ENCODE peak calls at places on chromosomes 11 and 22, in eight cellular contexts. G, A, Y, V, M, Q, N and U are unnamed samples.

GRCh38 chr11:124179311-124179710 is 3.8 kb upstream of the OR10D3 start:
- DNase-seq in V (no peak), Q (no peak), M (no peak), N (no peak), A (no peak), Y (no peak), G (no peak), U (no peak)

GRCh38 chr11:102306048-102306575 is 11.2 kb upstream of the BIRC3 start:
- DNase-seq in N (no peak), Y (no peak), G (peak), V (no peak), Q (no peak), A (no peak), M (no peak), U (no peak)

GRCh38 chr11:133619397-133619796 is 87.1 kb upstream of the OPCML start:
- DNase-seq in Y (no peak), M (no peak), A (peak), N (no peak), V (no peak), G (no peak), Q (peak), U (peak)

GRCh38 chr11:90594658-90595057 is 371.8 kb upstream of the CHORDC1 start:
- DNase-seq in Q (no peak), V (no peak), M (no peak), G (no peak), N (no peak), A (no peak), Y (no peak), U (no peak)

GRCh38 chr11:16410479-16410878 is 54.1 kb upstream of the SOX6 start:
- DNase-seq in A (no peak), M (no peak), N (peak), Q (no peak), G (no peak), Y (no peak), V (no peak), U (no peak)

GRCh38 chr22:29480512-29481264 is 670 bp downstream of the NEFH start:
- DNase-seq in A (peak), Y (no peak), M (peak), G (no peak), V (peak), N (no peak), Q (peak), U (peak)

GRCh38 chr11:26229270-26229669 is 102.7 kb upstream of the ANO3 start:
- DNase-seq in Y (no peak), G (no peak), Q (no peak), M (peak), V (peak), N (no peak), A (no peak), U (no peak)

GRCh38 chr11:1771273-1771672 is 7.5 kb upstream of the CTSD start:
- DNase-seq in G (no peak), N (peak), V (no peak), A (no peak), Y (no peak), M (no peak), Q (no peak), U (no peak)

GRCh38 chr11:113162590-113162961 is 151.8 kb upstream of the TTC12 start:
- DNase-seq in N (no peak), G (no peak), Q (no peak), M (peak), Y (peak), A (no peak), V (no peak), U (no peak)

GRCh38 chr22:29470159-29470855 is 9.7 kb upstream of the NEFH start:
- DNase-seq in M (peak), A (peak), V (no peak), Q (peak), N (no peak), Y (peak), G (peak), U (peak)

GRCh38 chr22:49564666-49565515 is 262.8 kb downstream of the BRD1 start:
- DNase-seq in Q (peak), G (no peak), A (no peak), V (no peak), N (peak), Y (no peak), M (no peak), U (peak)

GRCh38 chr11:67520856-67521824 is 2.1 kb downstream of the CABP2 start:
- DNase-seq in A (no peak), Y (no peak), M (no peak), N (no peak), V (no peak), Q (no peak), G (no peak), U (peak)

GRCh38 chr11:108609681-108610080 is 16.1 kb upstream of the EXPH5 start:
- DNase-seq in N (no peak), G (no peak), A (no peak), V (no peak), Q (no peak), M (peak), Y (no peak), U (no peak)

GRCh38 chr22:44485494-44485893 is 12.5 kb downstream of the RTL6 start:
- DNase-seq in Y (no peak), N (no peak), G (no peak), Q (no peak), V (no peak), M (no peak), A (no peak), U (no peak)

GRCh38 chr11:45880772-45881570 is 4.5 kb upstream of the MAPK8IP1 start:
- DNase-seq in M (peak), V (no peak), Y (no peak), N (no peak), A (no peak), Q (no peak), G (no peak), U (no peak)

GRCh38 chr11:35907648-35908431 is 36.0 kb upstream of the LDLRAD3 start:
- DNase-seq in Y (no peak), V (peak), M (peak), Q (no peak), G (no peak), A (no peak), N (peak), U (no peak)

GRCh38 chr11:113773416-113774173 is at the start of gene ZW10:
- DNase-seq in N (peak), V (peak), G (peak), M (peak), Q (peak), Y (peak), A (peak), U (peak)

GRCh38 chr22:19971276-19972124 is 29.9 kb upstream of the TXNRD2 start:
- DNase-seq in A (no peak), M (no peak), Q (no peak), G (no peak), N (no peak), Y (no peak), V (no peak), U (no peak)

GRCh38 chr22:28884754-28885375 is 1.5 kb downstream of the ZNRF3 start:
- DNase-seq in N (no peak), V (no peak), Q (no peak), A (peak), Y (no peak), G (peak), M (no peak), U (no peak)

GRCh38 chr11:46352063-46352841 is 5.0 kb downstream of the DGKZ start:
- DNase-seq in V (no peak), N (peak), Q (peak), A (peak), G (no peak), M (no peak), Y (peak), U (peak)

GRCh38 chr11:70103256-70103975 is 25.3 kb downstream of the ANO1 start:
- DNase-seq in Y (no peak), V (no peak), A (peak), M (no peak), Q (no peak), G (no peak), N (no peak), U (no peak)

GRCh38 chr11:111066861-111067260 is 178.7 kb upstream of the POU2AF2 start:
- DNase-seq in A (no peak), Y (no peak), Q (no peak), M (peak), N (no peak), G (no peak), V (no peak), U (no peak)

GRCh38 chr11:35615911-35616900 is 2.1 kb upstream of the FJX1 start:
- DNase-seq in Y (no peak), M (peak), A (peak), G (no peak), Q (no peak), N (no peak), V (peak), U (peak)

GRCh38 chr11:132908017-132908810 is 624.1 kb downstream of the OPCML start:
- DNase-seq in V (no peak), Q (no peak), M (no peak), Y (no peak), N (no peak), A (no peak), G (no peak), U (no peak)

GRCh38 chr11:82225930-82226329 is 507.7 kb downstream of the FAM181B start:
- DNase-seq in V (no peak), A (peak), Y (no peak), M (no peak), G (no peak), Q (no peak), N (no peak), U (peak)

GRCh38 chr22:23696326-23696851 is 5.6 kb downstream of the RGL4 start:
- DNase-seq in M (peak), Y (no peak), Q (no peak), V (no peak), A (no peak), N (no peak), G (no peak), U (peak)

GRCh38 chr11:118924591-118925585 is 838 bp downstream of the BCL9L start:
- DNase-seq in Q (peak), A (peak), Y (peak), M (no peak), G (peak), V (no peak), N (peak), U (peak)

GRCh38 chr11:11977206-11977938 is 31.1 kb downstream of the DKK3 start:
- DNase-seq in Y (peak), N (peak), G (no peak), V (peak), Q (peak), M (peak), A (no peak), U (peak)

GRCh38 chr11:63520606-63521170 is 14.8 kb downstream of the LGALS12 start:
- DNase-seq in Y (no peak), M (no peak), V (no peak), N (no peak), G (no peak), A (no peak), Q (no peak), U (no peak)

GRCh38 chr11:125743681-125744080 is 2.4 kb upstream of the PATE1 start:
- DNase-seq in Q (no peak), V (no peak), M (no peak), Y (no peak), A (no peak), N (no peak), G (no peak), U (no peak)

GRCh38 chr11:47488111-47488510 is 39.2 kb upstream of the RAPSN start:
- DNase-seq in M (no peak), Y (no peak), A (no peak), N (no peak), Q (no peak), G (no peak), V (no peak), U (no peak)

GRCh38 chr11:116653206-116653605 is 119.6 kb downstream of the BUD13 start:
- DNase-seq in Y (no peak), N (no peak), A (no peak), G (no peak), V (no peak), Q (no peak), M (no peak), U (no peak)

GRCh38 chr11:22454461-22454860 is 116.3 kb downstream of the SLC17A6 start:
- DNase-seq in M (no peak), Y (no peak), V (no peak), G (no peak), A (no peak), Q (no peak), N (no peak), U (no peak)
- H3K4me3 ChIP-seq in M (no peak), Y (no peak), V (no peak), G (no peak), A (no peak), Q (no peak), N (no peak), U (no peak)

DNA sequence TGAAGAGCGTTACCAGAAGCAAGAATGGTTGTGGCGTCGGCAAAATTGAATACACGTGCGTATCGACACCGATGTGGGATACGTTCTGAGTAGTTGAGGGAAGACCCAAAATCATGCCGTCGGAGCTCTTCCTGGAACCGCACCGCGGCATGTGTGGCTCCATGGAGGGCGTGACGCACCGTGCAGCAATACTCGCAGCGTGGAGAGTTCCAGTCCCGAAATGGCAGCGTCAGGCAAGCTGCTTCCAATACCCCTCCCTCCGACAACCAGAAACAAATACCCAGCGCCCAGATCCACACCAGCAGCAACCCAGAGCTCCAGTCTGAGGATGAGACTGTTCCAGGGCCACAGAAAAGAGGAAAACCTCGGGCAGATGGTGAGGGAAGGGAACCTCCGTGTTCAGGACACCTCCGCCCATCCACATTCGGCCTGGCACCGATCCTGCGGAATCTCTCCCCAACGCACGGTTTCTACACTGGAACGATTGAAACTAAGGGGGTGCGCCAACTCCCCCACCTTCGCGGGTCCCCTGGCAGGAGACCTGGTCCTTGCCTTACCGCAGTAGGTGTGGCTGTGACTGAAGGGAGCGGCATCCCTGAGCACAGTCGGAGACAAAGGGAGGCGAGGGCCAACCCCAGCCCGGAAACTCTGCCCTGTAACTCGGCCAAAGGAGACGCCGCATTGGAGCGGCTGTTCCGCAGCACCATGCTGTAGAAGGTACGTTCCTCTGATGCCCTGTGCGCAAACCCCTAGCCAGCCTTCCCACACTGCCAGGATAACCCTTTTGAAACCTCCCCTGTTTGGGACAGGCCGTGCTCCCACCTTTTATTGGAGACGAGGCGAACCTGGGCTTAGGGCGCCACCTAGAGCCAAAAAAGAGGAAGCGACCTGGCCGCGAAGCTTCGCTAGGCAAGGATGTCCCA is 28.3 kb downstream of the DBX1 start:
- DNase-seq in A (peak), N (no peak), M (peak), V (peak), G (peak), Y (peak), Q (peak), U (peak)
- H3K4me3 ChIP-seq in A (peak), N (peak), M (peak), V (peak), G (peak), Y (peak), Q (peak), U (peak)

DNA sequence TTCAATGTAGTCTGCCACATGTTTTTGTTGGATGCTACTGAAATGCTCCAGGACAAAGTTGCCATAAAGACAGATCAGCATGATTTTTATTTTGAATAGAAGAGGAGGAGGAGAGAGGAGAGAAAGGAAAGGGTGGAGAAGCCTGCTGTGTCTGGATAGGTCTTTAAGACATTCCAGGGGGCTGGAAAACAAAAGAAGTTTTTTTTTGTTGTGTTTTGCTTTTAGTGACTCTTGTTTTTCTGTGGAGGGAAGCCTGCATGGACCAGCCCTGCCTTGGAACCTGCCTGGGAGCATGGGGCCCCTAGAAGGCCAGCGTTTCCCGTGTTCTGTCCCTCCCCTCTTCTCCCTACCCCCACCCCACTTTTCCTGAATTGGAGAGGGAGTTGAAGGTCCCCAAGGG is 2.3 kb downstream of the TSPAN18 start:
- DNase-seq in Q (no peak), Y (peak), G (no peak), N (no peak), A (peak), V (no peak), M (no peak), U (peak)
- H3K4me3 ChIP-seq in Q (no peak), Y (peak), G (no peak), N (no peak), A (peak), V (no peak), M (no peak), U (no peak)

DNA sequence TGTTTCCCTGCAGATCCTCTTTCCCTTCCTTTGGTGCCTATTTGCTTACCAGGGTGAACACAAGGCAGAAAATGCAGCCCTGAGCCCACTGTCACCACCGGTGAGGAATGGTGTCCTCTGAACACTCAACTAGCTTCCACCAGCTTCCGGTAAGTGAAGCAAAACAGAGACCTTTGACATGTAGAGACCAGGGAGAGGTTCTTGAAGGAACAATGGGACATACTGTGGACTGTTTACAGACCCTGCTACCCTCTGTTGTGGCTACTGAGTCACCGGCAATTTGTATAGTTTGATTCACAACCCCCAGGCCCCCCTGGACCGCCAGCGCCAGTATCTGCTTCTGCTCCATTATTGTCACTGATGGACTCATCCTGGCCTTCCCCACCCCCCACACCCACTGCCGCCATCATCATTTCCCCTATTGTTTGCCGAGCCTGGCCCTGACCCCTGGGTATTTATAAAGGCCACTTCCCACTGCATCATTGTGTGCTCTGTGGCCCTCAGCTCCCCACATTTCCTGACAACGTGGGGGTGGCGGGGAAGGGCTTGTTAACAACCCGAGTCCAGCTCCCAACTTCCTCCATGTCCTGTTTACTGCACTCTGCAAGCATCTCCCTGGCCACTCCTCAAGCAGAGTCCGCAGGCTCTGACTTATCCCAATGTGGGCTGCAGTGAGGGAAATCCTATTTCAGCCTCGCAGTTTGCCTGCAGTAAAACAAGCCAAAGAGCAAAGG is 252.9 kb downstream of the ETS1 start:
- DNase-seq in A (no peak), Y (peak), Q (no peak), G (no peak), M (peak), V (no peak), N (no peak), U (no peak)
- H3K4me3 ChIP-seq in A (no peak), Y (no peak), Q (no peak), G (no peak), M (no peak), V (no peak), N (no peak), U (no peak)

GRCh38 chr22:47325249-47325648 is 562.8 kb downstream of the TBC1D22A start:
- DNase-seq in G (no peak), Q (no peak), A (no peak), Y (no peak), M (no peak), N (no peak), V (no peak), U (no peak)

GRCh38 chr22:47320560-47320959 is 558.1 kb downstream of the TBC1D22A start:
- DNase-seq in Y (no peak), M (no peak), G (no peak), Q (no peak), A (no peak), V (no peak), N (no peak), U (no peak)

GRCh38 chr22:47324435-47324990 is 562.1 kb downstream of the TBC1D22A start:
- DNase-seq in Q (no peak), V (no peak), G (no peak), A (no peak), M (no peak), Y (no peak), N (no peak), U (no peak)

GRCh38 chr22:47322854-47323253 is 560.4 kb downstream of the TBC1D22A start:
- DNase-seq in Y (no peak), Q (no peak), N (no peak), G (no peak), M (no peak), A (no peak), V (no peak), U (no peak)

GRCh38 chr22:47323518-47323917 is 561.1 kb downstream of the TBC1D22A start:
- DNase-seq in N (no peak), Y (no peak), G (no peak), A (no peak), Q (no peak), V (no peak), M (no peak), U (no peak)
- H3K4me3 ChIP-seq in N (no peak), Y (no peak), G (no peak), A (no peak), Q (no peak), V (no peak), M (no peak), U (no peak)

DNA sequence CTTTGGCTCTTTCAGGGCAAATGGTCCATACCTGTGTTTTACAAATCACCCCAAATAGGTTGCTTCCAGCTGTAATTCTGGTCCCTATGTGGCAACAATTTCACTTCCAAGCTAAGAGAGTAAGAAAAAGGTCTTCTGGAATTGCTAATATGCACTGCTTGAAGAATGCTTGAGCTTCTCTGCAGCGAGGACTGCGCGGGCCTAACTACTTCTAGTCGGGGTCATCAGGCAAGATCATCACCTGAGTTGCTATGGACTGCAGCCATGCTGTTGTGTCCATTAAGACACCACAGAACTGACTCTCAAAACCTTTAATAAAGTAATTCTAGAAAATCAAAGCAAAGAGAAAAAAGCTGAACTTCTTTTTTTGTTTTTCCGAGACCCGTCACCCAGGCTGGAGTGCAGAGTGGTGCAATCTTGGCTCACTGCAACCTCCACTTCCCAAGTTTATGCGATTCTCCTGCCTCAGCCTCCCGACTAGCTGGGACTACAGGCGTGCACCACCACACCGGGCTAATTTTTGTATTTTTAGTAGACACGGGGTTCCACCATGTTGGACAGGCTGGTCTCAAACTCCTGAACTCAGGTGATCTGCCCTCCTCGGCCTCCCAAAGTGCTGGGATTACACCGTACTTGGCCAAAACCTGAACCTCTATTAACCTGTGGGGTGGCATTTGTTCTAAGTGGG is 2.2 kb downstream of the JOSD1 start:
- DNase-seq in V (no peak), N (no peak), A (no peak), M (no peak), Q (no peak), Y (no peak), G (no peak), U (no peak)
- H3K4me3 ChIP-seq in V (peak), N (peak), A (peak), M (peak), Q (peak), Y (peak), G (peak), U (no peak)